ENCODE peak calls at places on chromosomes 6 and 20, in nine cellular contexts. T is astrocyte; S is HCT116; U is ascending aorta; Y is cardiac muscle cell; E is effector memory CD4-positive, alpha-beta T cell; W is H1; A is left ventricle myocardium inferior; C is naive thymus-derived CD4-positive, alpha-beta T cell. Z is an unnamed sample. For H3K4me1, the result is how much of the 10 kb centered on the place peaks cover.

GRCh38 chr20:406200-407096 is 1.7 kb upstream of the RBCK1 start:
- DNase-seq in Y (no peak), W (no peak), E (no peak), T (no peak), C (no peak), S (no peak), A (no peak), U (no peak), Z (no peak)

GRCh38 chr6:113630365-113630737 is 226.8 kb upstream of the MARCKS start:
- DNase-seq in T (no peak), W (no peak), S (no peak), E (no peak), U (no peak), C (no peak), Y (peak), A (no peak), Z (no peak)

GRCh38 chr6:104700371-104701185 is 159.1 kb downstream of the HACE1 start:
- DNase-seq in W (peak), S (no peak), C (no peak), U (no peak), E (no peak), T (no peak), Y (no peak), A (no peak), Z (no peak)

GRCh38 chr6:23228439-23229024 is 659.2 kb downstream of the HDGFL1 start:
- DNase-seq in U (no peak), T (peak), C (no peak), E (no peak), W (no peak), Y (no peak), S (no peak), A (no peak), Z (no peak)

GRCh38 chr20:9323622-9324021 is 190.8 kb upstream of the LAMP5 start:
- DNase-seq in C (no peak), A (no peak), E (no peak), Y (peak), U (no peak), S (peak), T (no peak), W (no peak), Z (no peak)

GRCh38 chr6:21965953-21966539 is 330.8 kb downstream of the PRL start:
- DNase-seq in Y (no peak), T (no peak), A (no peak), W (no peak), C (no peak), S (no peak), E (no peak), U (no peak), Z (no peak)

GRCh38 chr6:6884193-6884627 is 223.6 kb upstream of the RREB1 start:
- DNase-seq in E (no peak), S (no peak), A (no peak), T (no peak), U (no peak), Y (peak), C (no peak), W (no peak), Z (no peak)

GRCh38 chr6:37011656-37012378 is 6.4 kb downstream of the FGD2 start:
- DNase-seq in W (no peak), T (peak), E (no peak), Y (peak), U (no peak), S (no peak), C (no peak), A (no peak), Z (no peak)

GRCh38 chr6:2378891-2379652 is 133.7 kb upstream of the GMDS start:
- DNase-seq in E (no peak), U (no peak), W (no peak), S (peak), Y (peak), A (no peak), C (no peak), T (peak), Z (no peak)

GRCh38 chr20:24692429-24693190 is 223.2 kb downstream of the SYNDIG1 start:
- DNase-seq in T (no peak), W (peak), U (no peak), A (no peak), E (no peak), Y (no peak), S (no peak), C (no peak), Z (no peak)

GRCh38 chr6:30074331-30075093 is 1.1 kb downstream of the RNF39 start:
- DNase-seq in T (no peak), W (peak), A (no peak), Y (no peak), U (no peak), S (no peak), C (no peak), E (no peak), Z (no peak)

GRCh38 chr6:35298625-35299140 is 1.1 kb downstream of the DEF6 start:
- DNase-seq in U (no peak), Y (no peak), A (no peak), E (no peak), S (no peak), W (no peak), T (no peak), C (no peak), Z (no peak)

GRCh38 chr6:10559492-10560150 is 38.5 kb downstream of the GCNT2 start:
- DNase-seq in Y (no peak), S (no peak), W (no peak), U (no peak), E (no peak), C (no peak), A (no peak), T (no peak), Z (no peak)

DNA sequence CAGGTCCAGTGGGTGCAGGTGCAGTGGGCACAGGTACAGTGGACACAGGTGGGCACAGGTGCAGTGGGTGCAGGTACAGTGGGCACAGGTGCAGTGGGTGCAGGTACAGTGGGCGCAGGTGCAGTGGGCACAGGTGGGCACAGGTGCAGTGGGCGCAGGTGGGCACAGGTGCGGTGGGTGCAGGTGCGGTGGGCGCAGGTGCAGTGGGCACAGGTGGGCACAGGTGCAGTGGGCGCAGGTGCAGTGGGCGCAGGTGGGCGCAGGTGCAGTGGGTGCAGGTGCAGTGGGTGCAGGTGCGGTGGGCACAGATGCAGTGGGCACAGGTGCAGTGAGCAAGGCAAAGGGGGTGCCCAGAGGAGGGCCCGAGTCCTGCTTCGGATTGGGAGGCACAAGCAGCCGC is 15.2 kb downstream of the ZBTB46 start:
- DNase-seq in C (no peak), Y (no peak), T (no peak), W (no peak), U (no peak), A (no peak), E (no peak), S (no peak), Z (no peak)
- H3K4me1 ChIP-seq in C (under half), Y (under half), T (under half), W (under half), U (under half), A (half or more), E (under half), S (under half), Z (under half)

DNA sequence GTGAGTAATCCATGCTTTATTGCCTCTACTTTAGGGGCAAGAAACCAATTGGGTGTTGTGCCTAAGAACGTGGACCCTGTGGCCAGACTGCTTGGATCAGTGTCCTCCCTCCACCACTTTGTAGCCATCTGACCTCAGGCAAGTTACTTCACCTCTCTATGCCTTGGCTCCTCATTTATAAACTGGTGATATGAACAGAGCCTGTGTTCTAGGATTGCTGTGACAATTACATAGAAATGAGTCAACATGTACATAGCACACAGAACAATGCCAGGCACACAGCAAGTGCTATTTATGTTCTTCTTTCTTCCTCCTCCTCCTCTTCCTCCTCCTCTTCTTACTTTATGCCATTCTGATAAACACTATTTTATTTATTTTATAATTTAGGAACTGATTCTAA is 339.4 kb downstream of the CD83 start:
- DNase-seq in T (no peak), A (no peak), Y (no peak), E (no peak), S (no peak), U (no peak), C (no peak), W (no peak), Z (no peak)
- H3K4me1 ChIP-seq in T (under half), A (half or more), Y (under half), E (under half), S (under half), U (under half), C (under half), W (under half), Z (under half)

GRCh38 chr20:62368303-62368628 is 1.2 kb upstream of the LAMA5 start:
- DNase-seq in A (no peak), W (no peak), S (no peak), U (no peak), C (no peak), E (no peak), Y (no peak), T (no peak), Z (no peak)
- H3K4me1 ChIP-seq in A (half or more), W (under half), S (half or more), U (half or more), C (under half), E (under half), Y (half or more), T (half or more), Z (half or more)

GRCh38 chr6:44176130-44176934 is 17.7 kb downstream of the CAPN11 start:
- DNase-seq in A (no peak), T (no peak), S (no peak), W (no peak), Y (no peak), E (no peak), U (no peak), C (no peak), Z (no peak)
- H3K4me1 ChIP-seq in A (under half), T (under half), S (under half), W (under half), Y (under half), E (under half), U (under half), C (under half), Z (under half)

GRCh38 chr6:53299331-53299835 is 49.4 kb downstream of the ELOVL5 start:
- DNase-seq in S (no peak), C (no peak), Y (no peak), W (no peak), A (no peak), U (no peak), E (no peak), T (no peak), Z (no peak)
- H3K4me1 ChIP-seq in S (under half), C (under half), Y (under half), W (under half), A (half or more), U (under half), E (under half), T (under half), Z (under half)

GRCh38 chr20:40690836-40691565 is 2.0 kb upstream of the MAFB start:
- DNase-seq in C (no peak), W (no peak), U (peak), A (no peak), T (no peak), S (no peak), Y (no peak), E (no peak), Z (no peak)

GRCh38 chr20:40695214-40695613 is 6.2 kb upstream of the MAFB start:
- DNase-seq in W (no peak), E (no peak), U (no peak), Y (no peak), S (no peak), T (no peak), A (no peak), C (no peak), Z (no peak)

GRCh38 chr20:40691566-40692239 is 2.7 kb upstream of the MAFB start:
- DNase-seq in Y (no peak), S (no peak), T (no peak), W (peak), C (no peak), E (no peak), U (no peak), A (no peak), Z (no peak)

GRCh38 chr20:40692240-40693011 is 3.4 kb upstream of the MAFB start:
- DNase-seq in U (no peak), Y (no peak), T (no peak), W (peak), E (no peak), A (no peak), S (no peak), C (no peak), Z (no peak)

DNA sequence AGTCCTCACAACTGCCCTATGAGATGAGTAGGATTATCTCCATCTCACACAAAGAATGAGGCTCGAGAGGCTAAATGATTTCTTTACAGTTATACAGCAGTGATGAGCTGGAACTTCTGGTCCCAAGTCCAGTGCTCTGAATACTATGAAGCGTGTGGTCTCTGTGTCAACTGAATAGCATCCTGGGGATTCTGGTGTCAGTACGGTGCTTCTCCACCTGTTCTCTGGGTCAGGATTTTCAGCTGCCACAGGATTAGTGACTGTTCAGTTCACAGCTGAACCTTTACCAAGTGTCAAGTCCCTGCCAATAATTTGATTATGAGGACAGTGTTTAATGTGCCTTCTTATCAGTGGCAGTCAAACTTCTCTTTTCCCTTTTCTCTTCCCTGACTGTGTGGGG is 5.2 kb upstream of the MAFB start:
- DNase-seq in T (no peak), Y (no peak), A (no peak), E (no peak), U (no peak), C (no peak), W (no peak), S (no peak), Z (no peak)
- H3K4me1 ChIP-seq in T (under half), Y (under half), A (under half), E (under half), U (under half), C (under half), W (under half), S (under half), Z (under half)

DNA sequence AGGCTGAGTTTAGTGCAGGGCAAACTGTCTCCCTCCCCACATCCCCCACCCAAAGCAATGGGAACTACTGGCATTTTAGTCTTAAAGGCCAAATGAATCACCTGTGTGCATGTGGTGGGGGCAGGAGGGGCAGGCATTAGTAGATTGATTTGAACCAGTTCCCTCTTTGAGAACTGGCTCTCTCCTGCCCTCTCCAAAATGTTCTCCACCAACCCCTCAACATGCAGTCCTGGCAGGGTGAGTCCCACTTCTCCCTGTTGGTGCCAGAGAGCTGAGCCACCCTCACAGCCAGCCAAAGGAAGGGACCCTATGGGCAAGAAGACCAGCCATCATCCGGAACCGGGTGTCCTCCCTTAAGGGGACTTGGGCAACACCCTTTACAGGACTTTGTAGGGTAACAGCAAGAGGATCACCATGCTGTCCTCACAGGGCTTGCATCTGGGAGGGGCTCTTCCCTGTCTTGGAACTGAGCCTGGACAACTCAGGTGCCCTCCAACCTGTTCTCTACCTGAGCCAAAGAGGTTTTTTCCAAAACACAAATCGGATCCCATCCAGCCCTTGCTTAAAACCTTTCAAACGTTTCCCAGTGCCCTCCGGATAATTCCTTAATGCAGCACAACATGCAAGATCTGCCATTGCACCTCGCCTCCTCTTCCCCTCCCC is 80.6 kb downstream of the MRPL14 start:
- DNase-seq in S (no peak), A (no peak), W (no peak), E (no peak), Y (no peak), U (no peak), T (no peak), C (no peak), Z (no peak)
- H3K4me1 ChIP-seq in S (half or more), A (half or more), W (under half), E (under half), Y (under half), U (under half), T (half or more), C (under half), Z (half or more)